ENCODE peak calls at places on chromosomes 16 and 17, in seven cellular contexts. One of them, this sample, is unnamed.

GRCh38 chr17:41340934-41341861 is 9.4 kb downstream of the KRT33A start:
- DNase-seq in left ventricle myocardium inferior: no peak
- DNase-seq in heart left ventricle: no peak
- DNase-seq in AG10803: no peak
- DNase-seq in ascending aorta: no peak
- DNase-seq in mucosa of descending colon: peak; percentile 37
- DNase-seq in SK-N-SH: no peak
- DNase-seq in this sample: no peak

GRCh38 chr17:81568416-81568815 is 16.3 kb upstream of the FAAP100 start:
- DNase-seq in left ventricle myocardium inferior: no peak
- DNase-seq in heart left ventricle: no peak
- DNase-seq in AG10803: no peak
- DNase-seq in ascending aorta: no peak
- DNase-seq in mucosa of descending colon: no peak
- DNase-seq in SK-N-SH: no peak
- DNase-seq in this sample: no peak

GRCh38 chr16:77784441-77785356 is 3.7 kb upstream of the VAT1L start:
- DNase-seq in left ventricle myocardium inferior: no peak
- DNase-seq in heart left ventricle: no peak
- DNase-seq in AG10803: no peak
- DNase-seq in ascending aorta: no peak
- DNase-seq in mucosa of descending colon: no peak
- DNase-seq in SK-N-SH: peak; percentile 43
- DNase-seq in this sample: no peak

GRCh38 chr17:8991514-8992285 is 26.2 kb upstream of the PIK3R5 start:
- DNase-seq in left ventricle myocardium inferior: peak; percentile 29
- DNase-seq in heart left ventricle: peak; percentile 61
- DNase-seq in AG10803: peak; percentile 70
- DNase-seq in ascending aorta: no peak
- DNase-seq in mucosa of descending colon: no peak
- DNase-seq in SK-N-SH: peak; percentile 53
- DNase-seq in this sample: peak; percentile 29

GRCh38 chr17:9225305-9226101 is 204.2 kb downstream of the NTN1 start:
- DNase-seq in left ventricle myocardium inferior: no peak
- DNase-seq in heart left ventricle: peak; percentile 19
- DNase-seq in AG10803: no peak
- DNase-seq in ascending aorta: no peak
- DNase-seq in mucosa of descending colon: peak; percentile 40
- DNase-seq in SK-N-SH: peak; percentile 47
- DNase-seq in this sample: no peak

GRCh38 chr16:79810449-79811189 is 210.1 kb upstream of the MAF start:
- DNase-seq in left ventricle myocardium inferior: no peak
- DNase-seq in heart left ventricle: no peak
- DNase-seq in AG10803: no peak
- DNase-seq in ascending aorta: no peak
- DNase-seq in mucosa of descending colon: no peak
- DNase-seq in SK-N-SH: no peak
- DNase-seq in this sample: no peak

GRCh38 chr17:11935734-11936406 is 61.4 kb downstream of the ZNF18 start:
- DNase-seq in left ventricle myocardium inferior: peak; percentile 24
- DNase-seq in heart left ventricle: peak; percentile 40
- DNase-seq in AG10803: peak; percentile 6
- DNase-seq in ascending aorta: no peak
- DNase-seq in mucosa of descending colon: no peak
- DNase-seq in SK-N-SH: peak; percentile 57
- DNase-seq in this sample: no peak

GRCh38 chr17:20935740-20936139 is 107.1 kb downstream of the USP22 start:
- DNase-seq in left ventricle myocardium inferior: no peak
- DNase-seq in heart left ventricle: no peak
- DNase-seq in AG10803: peak; percentile 60
- DNase-seq in ascending aorta: no peak
- DNase-seq in mucosa of descending colon: no peak
- DNase-seq in SK-N-SH: no peak
- DNase-seq in this sample: no peak

GRCh38 chr16:81455720-81456494 is 11.3 kb downstream of the CMIP start:
- DNase-seq in left ventricle myocardium inferior: no peak
- DNase-seq in heart left ventricle: no peak
- DNase-seq in AG10803: no peak
- DNase-seq in ascending aorta: no peak
- DNase-seq in mucosa of descending colon: no peak
- DNase-seq in SK-N-SH: no peak
- DNase-seq in this sample: no peak

GRCh38 chr17:416293-417206 is 63.9 kb upstream of the RPH3AL start:
- DNase-seq in left ventricle myocardium inferior: no peak
- DNase-seq in heart left ventricle: no peak
- DNase-seq in AG10803: no peak
- DNase-seq in ascending aorta: no peak
- DNase-seq in mucosa of descending colon: peak; percentile 52
- DNase-seq in SK-N-SH: no peak
- DNase-seq in this sample: no peak

GRCh38 chr16:81550412-81550768 is 105.8 kb downstream of the CMIP start:
- DNase-seq in left ventricle myocardium inferior: no peak
- DNase-seq in heart left ventricle: peak; percentile 4
- DNase-seq in AG10803: no peak
- DNase-seq in ascending aorta: no peak
- DNase-seq in mucosa of descending colon: no peak
- DNase-seq in SK-N-SH: no peak
- DNase-seq in this sample: no peak

GRCh38 chr16:12541672-12542071 is 262.0 kb downstream of the CPPED1 start:
- DNase-seq in left ventricle myocardium inferior: no peak
- DNase-seq in heart left ventricle: no peak
- DNase-seq in AG10803: peak; percentile 28
- DNase-seq in ascending aorta: no peak
- DNase-seq in mucosa of descending colon: no peak
- DNase-seq in SK-N-SH: no peak
- DNase-seq in this sample: no peak

GRCh38 chr17:76935331-76935730 is 67.1 kb downstream of the MGAT5B start:
- DNase-seq in left ventricle myocardium inferior: no peak
- DNase-seq in heart left ventricle: no peak
- DNase-seq in AG10803: peak; percentile 43
- DNase-seq in ascending aorta: no peak
- DNase-seq in mucosa of descending colon: no peak
- DNase-seq in SK-N-SH: no peak
- DNase-seq in this sample: no peak

GRCh38 chr17:12727076-12727750 is 61.5 kb downstream of the MYOCD start:
- DNase-seq in left ventricle myocardium inferior: no peak
- DNase-seq in heart left ventricle: no peak
- DNase-seq in AG10803: peak; percentile 34
- DNase-seq in ascending aorta: no peak
- DNase-seq in mucosa of descending colon: no peak
- DNase-seq in SK-N-SH: no peak
- DNase-seq in this sample: no peak

GRCh38 chr16:68068926-68069325 is 16.2 kb upstream of the NFATC3 start:
- DNase-seq in left ventricle myocardium inferior: no peak
- DNase-seq in heart left ventricle: no peak
- DNase-seq in AG10803: no peak
- DNase-seq in ascending aorta: no peak
- DNase-seq in mucosa of descending colon: no peak
- DNase-seq in SK-N-SH: no peak
- DNase-seq in this sample: no peak

GRCh38 chr16:68071547-68071901 is 13.6 kb upstream of the NFATC3 start:
- DNase-seq in left ventricle myocardium inferior: no peak
- DNase-seq in heart left ventricle: no peak
- DNase-seq in AG10803: no peak
- DNase-seq in ascending aorta: no peak
- DNase-seq in mucosa of descending colon: no peak
- DNase-seq in SK-N-SH: no peak
- DNase-seq in this sample: no peak

GRCh38 chr16:68070811-68071546 is 14.2 kb upstream of the NFATC3 start:
- DNase-seq in left ventricle myocardium inferior: no peak
- DNase-seq in heart left ventricle: no peak
- DNase-seq in AG10803: no peak
- DNase-seq in ascending aorta: no peak
- DNase-seq in mucosa of descending colon: no peak
- DNase-seq in SK-N-SH: no peak
- DNase-seq in this sample: no peak

GRCh38 chr16:68070249-68070725 is 14.9 kb upstream of the NFATC3 start:
- DNase-seq in left ventricle myocardium inferior: no peak
- DNase-seq in heart left ventricle: no peak
- DNase-seq in AG10803: no peak
- DNase-seq in ascending aorta: no peak
- DNase-seq in mucosa of descending colon: no peak
- DNase-seq in SK-N-SH: no peak
- DNase-seq in this sample: no peak

DNA sequence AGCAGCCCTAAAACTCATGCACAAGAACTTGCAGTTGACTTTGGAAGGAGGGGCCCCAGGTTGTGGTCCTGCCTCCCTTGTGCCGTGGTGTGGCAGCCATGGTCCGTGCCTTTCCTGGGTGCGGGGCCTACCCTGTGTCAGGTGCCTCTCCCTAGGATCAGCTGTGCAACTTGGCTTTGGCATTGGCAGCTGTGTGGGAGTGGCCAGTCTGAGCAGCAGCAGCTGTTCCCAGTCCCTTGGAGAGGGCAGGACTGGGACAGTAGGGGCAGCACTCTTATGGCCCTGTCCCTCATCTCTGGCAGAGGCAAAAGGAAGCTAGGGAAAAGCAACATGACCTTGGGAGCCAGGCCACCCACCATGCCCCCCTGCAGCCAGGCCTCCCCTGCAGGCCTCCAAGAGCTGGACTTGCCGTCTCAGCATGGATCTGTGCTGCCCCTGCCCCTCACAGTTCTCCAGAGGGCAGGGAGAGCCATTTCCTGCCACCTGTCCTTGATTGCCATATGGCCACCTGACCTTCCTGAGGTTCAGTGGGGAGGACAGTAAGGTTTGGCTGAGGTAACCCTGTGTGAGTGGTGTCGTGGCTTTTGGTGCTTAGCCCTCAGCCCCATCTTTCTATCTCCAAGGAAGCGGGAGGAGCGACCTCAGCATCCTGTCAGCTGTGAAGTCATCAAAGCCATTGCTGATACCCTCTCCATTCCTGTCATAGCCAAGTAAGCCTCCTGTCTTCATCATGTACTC is 15.5 kb upstream of the NFATC3 start:
- DNase-seq in left ventricle myocardium inferior: peak; percentile 60
- DNase-seq in heart left ventricle: peak; percentile 78
- DNase-seq in AG10803: no peak
- DNase-seq in ascending aorta: no peak
- DNase-seq in mucosa of descending colon: peak; percentile 80
- DNase-seq in SK-N-SH: no peak
- DNase-seq in this sample: no peak
- TF ChIP-seq CTCF in left ventricle myocardium inferior: no peak
- TF ChIP-seq CTCF in heart left ventricle: no peak
- TF ChIP-seq CTCF in AG10803: no peak
- TF ChIP-seq CTCF in ascending aorta: no peak
- TF ChIP-seq CTCF in mucosa of descending colon: no peak
- TF ChIP-seq CTCF in SK-N-SH: no peak
- TF ChIP-seq CTCF in this sample: no peak

GRCh38 chr16:74874912-74875311 is 100.3 kb upstream of the FA2H start:
- DNase-seq in left ventricle myocardium inferior: peak; percentile 25
- DNase-seq in heart left ventricle: peak; percentile 48
- DNase-seq in AG10803: no peak
- DNase-seq in ascending aorta: no peak
- DNase-seq in mucosa of descending colon: no peak
- DNase-seq in SK-N-SH: no peak
- DNase-seq in this sample: no peak
- H3K4me3 ChIP-seq in left ventricle myocardium inferior: no peak overlapping the region
- H3K4me3 ChIP-seq in heart left ventricle: no peak overlapping the region
- H3K4me3 ChIP-seq in AG10803: no peak overlapping the region
- H3K4me3 ChIP-seq in ascending aorta: no peak overlapping the region
- H3K4me3 ChIP-seq in mucosa of descending colon: no peak overlapping the region
- H3K4me3 ChIP-seq in SK-N-SH: no peak overlapping the region
- H3K4me3 ChIP-seq in this sample: no peak overlapping the region

GRCh38 chr16:23801387-23801786 is 34.4 kb upstream of the PRKCB start:
- DNase-seq in left ventricle myocardium inferior: peak; percentile 64
- DNase-seq in heart left ventricle: peak; percentile 67
- DNase-seq in AG10803: peak; percentile 63
- DNase-seq in ascending aorta: no peak
- DNase-seq in mucosa of descending colon: peak; percentile 77
- DNase-seq in SK-N-SH: peak; percentile 63
- DNase-seq in this sample: peak; percentile 57
- TF ChIP-seq CTCF in left ventricle myocardium inferior: peak; percentile 65
- TF ChIP-seq CTCF in heart left ventricle: peak; percentile 51
- TF ChIP-seq CTCF in AG10803: peak; percentile 76
- TF ChIP-seq CTCF in ascending aorta: peak; percentile 37
- TF ChIP-seq CTCF in mucosa of descending colon: peak; percentile 52
- TF ChIP-seq CTCF in SK-N-SH: peak; percentile 64
- TF ChIP-seq CTCF in this sample: peak; percentile 39

GRCh38 chr17:18921912-18922451 is 30.0 kb upstream of the SLC5A10 start:
- DNase-seq in left ventricle myocardium inferior: no peak
- DNase-seq in heart left ventricle: no peak
- DNase-seq in AG10803: no peak
- DNase-seq in ascending aorta: no peak
- DNase-seq in mucosa of descending colon: no peak
- DNase-seq in SK-N-SH: no peak
- DNase-seq in this sample: no peak
- H3K4me3 ChIP-seq in left ventricle myocardium inferior: no peak overlapping the region
- H3K4me3 ChIP-seq in heart left ventricle: no peak overlapping the region
- H3K4me3 ChIP-seq in AG10803: no peak overlapping the region
- H3K4me3 ChIP-seq in ascending aorta: no peak overlapping the region
- H3K4me3 ChIP-seq in mucosa of descending colon: no peak overlapping the region
- H3K4me3 ChIP-seq in SK-N-SH: no peak overlapping the region
- H3K4me3 ChIP-seq in this sample: no peak overlapping the region

GRCh38 chr16:87057291-87057881 is 259.8 kb downstream of the C16orf95 start:
- DNase-seq in left ventricle myocardium inferior: no peak
- DNase-seq in heart left ventricle: no peak
- DNase-seq in AG10803: peak; percentile 9
- DNase-seq in ascending aorta: no peak
- DNase-seq in mucosa of descending colon: no peak
- DNase-seq in SK-N-SH: peak; percentile 56
- DNase-seq in this sample: peak; percentile 6
- TF ChIP-seq CTCF in left ventricle myocardium inferior: peak; percentile 35
- TF ChIP-seq CTCF in heart left ventricle: no peak
- TF ChIP-seq CTCF in AG10803: no peak
- TF ChIP-seq CTCF in ascending aorta: no peak
- TF ChIP-seq CTCF in mucosa of descending colon: no peak
- TF ChIP-seq CTCF in SK-N-SH: peak; percentile 47
- TF ChIP-seq CTCF in this sample: no peak

GRCh38 chr17:79608729-79609039 is 2.2 kb downstream of the RBFOX3 start:
- DNase-seq in left ventricle myocardium inferior: no peak
- DNase-seq in heart left ventricle: no peak
- DNase-seq in AG10803: no peak
- DNase-seq in ascending aorta: no peak
- DNase-seq in mucosa of descending colon: no peak
- DNase-seq in SK-N-SH: no peak
- DNase-seq in this sample: no peak
- H3K4me3 ChIP-seq in left ventricle myocardium inferior: no peak overlapping the region
- H3K4me3 ChIP-seq in heart left ventricle: no peak overlapping the region
- H3K4me3 ChIP-seq in AG10803: no peak overlapping the region
- H3K4me3 ChIP-seq in ascending aorta: no peak overlapping the region
- H3K4me3 ChIP-seq in mucosa of descending colon: no peak overlapping the region
- H3K4me3 ChIP-seq in SK-N-SH: no peak overlapping the region
- H3K4me3 ChIP-seq in this sample: no peak overlapping the region

GRCh38 chr16:6725634-6726331 is 606.9 kb upstream of the RBFOX1 start:
- DNase-seq in left ventricle myocardium inferior: no peak
- DNase-seq in heart left ventricle: no peak
- DNase-seq in AG10803: no peak
- DNase-seq in ascending aorta: no peak
- DNase-seq in mucosa of descending colon: no peak
- DNase-seq in SK-N-SH: peak; percentile 5
- DNase-seq in this sample: no peak
- TF ChIP-seq CTCF in left ventricle myocardium inferior: no peak
- TF ChIP-seq CTCF in heart left ventricle: no peak
- TF ChIP-seq CTCF in AG10803: no peak
- TF ChIP-seq CTCF in ascending aorta: no peak
- TF ChIP-seq CTCF in mucosa of descending colon: no peak
- TF ChIP-seq CTCF in SK-N-SH: no peak
- TF ChIP-seq CTCF in this sample: no peak

This sample was measured in breast epithelium.